ENCODE peak calls at places on chromosomes 2 and 18, in seven cellular contexts. One of them, this sample, is unnamed.

GRCh38 chr2:6516674-6517073 is 349.0 kb downstream of the CMPK2 start:
- DNase-seq in WTC11: no peak
- DNase-seq in cardiac muscle cell: peak; percentile 74
- DNase-seq in kidney glomerular epithelial cell: no peak
- DNase-seq in H54: no peak
- DNase-seq in AG10803: no peak
- DNase-seq in HT1080: no peak
- DNase-seq in this sample: no peak

GRCh38 chr2:40041983-40042382 is 262.9 kb upstream of the THUMPD2 start:
- DNase-seq in WTC11: no peak
- DNase-seq in cardiac muscle cell: no peak
- DNase-seq in kidney glomerular epithelial cell: no peak
- DNase-seq in H54: no peak
- DNase-seq in AG10803: peak; percentile 92
- DNase-seq in HT1080: peak; percentile 75
- DNase-seq in this sample: peak; percentile 49

GRCh38 chr2:130824492-130825061 is 12.1 kb upstream of the ARHGEF4 start:
- DNase-seq in WTC11: no peak
- DNase-seq in cardiac muscle cell: no peak
- DNase-seq in kidney glomerular epithelial cell: peak; percentile 97
- DNase-seq in H54: peak; percentile 88
- DNase-seq in AG10803: peak; percentile 67
- DNase-seq in HT1080: peak; percentile 98
- DNase-seq in this sample: peak; percentile 43

GRCh38 chr2:24919100-24919976 is 699 bp downstream of the ADCY3 start:
- DNase-seq in WTC11: no peak
- DNase-seq in cardiac muscle cell: peak; percentile 5
- DNase-seq in kidney glomerular epithelial cell: no peak
- DNase-seq in H54: peak; percentile 41
- DNase-seq in AG10803: peak; percentile 31
- DNase-seq in HT1080: no peak
- DNase-seq in this sample: peak; percentile 76

GRCh38 chr2:224027070-224027469 is 12.0 kb downstream of the SERPINE2 start:
- DNase-seq in WTC11: peak; percentile 86
- DNase-seq in cardiac muscle cell: no peak
- DNase-seq in kidney glomerular epithelial cell: no peak
- DNase-seq in H54: no peak
- DNase-seq in AG10803: no peak
- DNase-seq in HT1080: no peak
- DNase-seq in this sample: no peak

GRCh38 chr2:123468071-123468470 is 557.0 kb upstream of the CNTNAP5 start:
- DNase-seq in WTC11: no peak
- DNase-seq in cardiac muscle cell: no peak
- DNase-seq in kidney glomerular epithelial cell: no peak
- DNase-seq in H54: no peak
- DNase-seq in AG10803: no peak
- DNase-seq in HT1080: peak; percentile 61
- DNase-seq in this sample: no peak

GRCh38 chr2:72112421-72112820 is 35.2 kb downstream of the CYP26B1 start:
- DNase-seq in WTC11: no peak
- DNase-seq in cardiac muscle cell: no peak
- DNase-seq in kidney glomerular epithelial cell: no peak
- DNase-seq in H54: no peak
- DNase-seq in AG10803: peak; percentile 60
- DNase-seq in HT1080: peak; percentile 64
- DNase-seq in this sample: no peak

GRCh38 chr2:43220982-43221659 is 5.3 kb downstream of the ZFP36L2 start:
- DNase-seq in WTC11: peak; percentile 62
- DNase-seq in cardiac muscle cell: no peak
- DNase-seq in kidney glomerular epithelial cell: peak; percentile 70
- DNase-seq in H54: no peak
- DNase-seq in AG10803: peak; percentile 91
- DNase-seq in HT1080: no peak
- DNase-seq in this sample: peak; percentile 60

GRCh38 chr2:20561703-20562454 is 89.0 kb downstream of the HS1BP3 start:
- DNase-seq in WTC11: no peak
- DNase-seq in cardiac muscle cell: no peak
- DNase-seq in kidney glomerular epithelial cell: peak; percentile 57
- DNase-seq in H54: peak; percentile 69
- DNase-seq in AG10803: peak; percentile 63
- DNase-seq in HT1080: peak; percentile 69
- DNase-seq in this sample: peak; percentile 75

GRCh38 chr2:58449286-58450010 is 208.3 kb upstream of the FANCL start:
- DNase-seq in WTC11: no peak
- DNase-seq in cardiac muscle cell: no peak
- DNase-seq in kidney glomerular epithelial cell: peak; percentile 31
- DNase-seq in H54: no peak
- DNase-seq in AG10803: no peak
- DNase-seq in HT1080: peak; percentile 21
- DNase-seq in this sample: no peak

GRCh38 chr18:72208920-72209676 is 335.0 kb downstream of the CBLN2 start:
- DNase-seq in WTC11: no peak
- DNase-seq in cardiac muscle cell: no peak
- DNase-seq in kidney glomerular epithelial cell: no peak
- DNase-seq in H54: no peak
- DNase-seq in AG10803: no peak
- DNase-seq in HT1080: no peak
- DNase-seq in this sample: no peak

GRCh38 chr2:241066893-241067341 is 35.2 kb downstream of the MTERF4 start:
- DNase-seq in WTC11: peak; percentile 74
- DNase-seq in cardiac muscle cell: peak; percentile 72
- DNase-seq in kidney glomerular epithelial cell: no peak
- DNase-seq in H54: peak; percentile 51
- DNase-seq in AG10803: no peak
- DNase-seq in HT1080: peak; percentile 32
- DNase-seq in this sample: peak; percentile 59

GRCh38 chr2:208266641-208267335 is 733 bp downstream of the PIKFYVE start:
- DNase-seq in WTC11: no peak
- DNase-seq in cardiac muscle cell: no peak
- DNase-seq in kidney glomerular epithelial cell: no peak
- DNase-seq in H54: no peak
- DNase-seq in AG10803: peak; percentile 18
- DNase-seq in HT1080: no peak
- DNase-seq in this sample: no peak

GRCh38 chr2:19505199-19506136 is 147.0 kb upstream of the OSR1 start:
- DNase-seq in WTC11: no peak
- DNase-seq in cardiac muscle cell: no peak
- DNase-seq in kidney glomerular epithelial cell: no peak
- DNase-seq in H54: no peak
- DNase-seq in AG10803: no peak
- DNase-seq in HT1080: no peak
- DNase-seq in this sample: no peak

GRCh38 chr2:52347292-52347691 is 1315.4 kb upstream of the NRXN1 start:
- DNase-seq in WTC11: no peak
- DNase-seq in cardiac muscle cell: no peak
- DNase-seq in kidney glomerular epithelial cell: no peak
- DNase-seq in H54: no peak
- DNase-seq in AG10803: no peak
- DNase-seq in HT1080: no peak
- DNase-seq in this sample: no peak

GRCh38 chr18:70411307-70411706 is 122.5 kb downstream of the SOCS6 start:
- DNase-seq in WTC11: no peak
- DNase-seq in cardiac muscle cell: no peak
- DNase-seq in kidney glomerular epithelial cell: no peak
- DNase-seq in H54: no peak
- DNase-seq in AG10803: no peak
- DNase-seq in HT1080: no peak
- DNase-seq in this sample: no peak

GRCh38 chr2:239548965-239549595 is 148.3 kb upstream of the HDAC4 start:
- DNase-seq in WTC11: no peak
- DNase-seq in cardiac muscle cell: no peak
- DNase-seq in kidney glomerular epithelial cell: no peak
- DNase-seq in H54: no peak
- DNase-seq in AG10803: no peak
- DNase-seq in HT1080: no peak
- DNase-seq in this sample: no peak

GRCh38 chr18:68874361-68874760 is 76.5 kb downstream of the CCDC102B start:
- DNase-seq in WTC11: no peak
- DNase-seq in cardiac muscle cell: no peak
- DNase-seq in kidney glomerular epithelial cell: no peak
- DNase-seq in H54: no peak
- DNase-seq in AG10803: peak; percentile 1
- DNase-seq in HT1080: no peak
- DNase-seq in this sample: peak; percentile 16

GRCh38 chr18:35673682-35674081 is 92.1 kb downstream of the GALNT1 start:
- DNase-seq in WTC11: no peak
- DNase-seq in cardiac muscle cell: no peak
- DNase-seq in kidney glomerular epithelial cell: no peak
- DNase-seq in H54: no peak
- DNase-seq in AG10803: no peak
- DNase-seq in HT1080: no peak
- DNase-seq in this sample: no peak

This sample was measured in AG08396.